ENCODE peak calls at places on chromosomes 4 and X, in seven cellular contexts. One of them, this sample, is unnamed.

GRCh38 chrX:149799095-149799721 is 17.5 kb downstream of the MAGEA9 start:
- DNase-seq in astrocyte of the spinal cord: no peak
- DNase-seq in DMS 273 treated with DMSO at 0.1 percent for 48 hours: no peak
- DNase-seq in mesenteric fat pad: no peak
- DNase-seq in DMS79: no peak
- DNase-seq in T1000: no peak
- DNase-seq in GM23248: no peak
- DNase-seq in this sample: no peak

GRCh38 chrX:105945266-105945665 is 93.3 kb downstream of the SERPINA7 start:
- DNase-seq in astrocyte of the spinal cord: no peak
- DNase-seq in DMS 273 treated with DMSO at 0.1 percent for 48 hours: no peak
- DNase-seq in GM23248: no peak
- DNase-seq in T1000: no peak
- DNase-seq in mesenteric fat pad: no peak
- DNase-seq in DMS79: no peak
- DNase-seq in this sample: no peak

GRCh38 chr4:75880278-75880677 is 22.0 kb downstream of the PPEF2 start:
- DNase-seq in DMS 273 treated with DMSO at 0.1 percent for 48 hours: no peak
- DNase-seq in GM23248: no peak
- DNase-seq in mesenteric fat pad: no peak
- DNase-seq in T1000: no peak
- DNase-seq in astrocyte of the spinal cord: no peak
- DNase-seq in DMS79: no peak
- DNase-seq in this sample: no peak

GRCh38 chrX:69211701-69212100 is 46.4 kb upstream of the PJA1 start:
- DNase-seq in DMS 273 treated with DMSO at 0.1 percent for 48 hours: no peak
- DNase-seq in DMS79: no peak
- DNase-seq in astrocyte of the spinal cord: no peak
- DNase-seq in T1000: no peak
- DNase-seq in mesenteric fat pad: no peak
- DNase-seq in GM23248: no peak
- DNase-seq in this sample: no peak

GRCh38 chr4:169410839-169411770 is 140.3 kb upstream of the SH3RF1 start:
- DNase-seq in T1000: no peak
- DNase-seq in astrocyte of the spinal cord: peak; percentile 79
- DNase-seq in GM23248: peak; percentile 3
- DNase-seq in mesenteric fat pad: no peak
- DNase-seq in DMS79: no peak
- DNase-seq in DMS 273 treated with DMSO at 0.1 percent for 48 hours: peak; percentile 2
- DNase-seq in this sample: no peak

GRCh38 chr4:3335385-3335784 is 42.6 kb downstream of the RGS12 start:
- DNase-seq in DMS79: no peak
- DNase-seq in mesenteric fat pad: no peak
- DNase-seq in astrocyte of the spinal cord: no peak
- DNase-seq in DMS 273 treated with DMSO at 0.1 percent for 48 hours: no peak
- DNase-seq in GM23248: no peak
- DNase-seq in T1000: no peak
- DNase-seq in this sample: peak; percentile 70

GRCh38 chr4:88908003-88908402 is 149.0 kb downstream of the FAM13A start:
- DNase-seq in DMS79: no peak
- DNase-seq in DMS 273 treated with DMSO at 0.1 percent for 48 hours: no peak
- DNase-seq in GM23248: peak; percentile 30
- DNase-seq in T1000: no peak
- DNase-seq in astrocyte of the spinal cord: peak; percentile 7
- DNase-seq in mesenteric fat pad: no peak
- DNase-seq in this sample: no peak

GRCh38 chrX:39453847-39454645 is 643.7 kb downstream of the BCOR start:
- DNase-seq in DMS 273 treated with DMSO at 0.1 percent for 48 hours: peak; percentile 86
- DNase-seq in T1000: no peak
- DNase-seq in mesenteric fat pad: no peak
- DNase-seq in DMS79: no peak
- DNase-seq in GM23248: no peak
- DNase-seq in astrocyte of the spinal cord: no peak
- DNase-seq in this sample: no peak

GRCh38 chrX:71545364-71545763 is 12.5 kb downstream of the OGT start:
- DNase-seq in T1000: no peak
- DNase-seq in astrocyte of the spinal cord: no peak
- DNase-seq in DMS 273 treated with DMSO at 0.1 percent for 48 hours: no peak
- DNase-seq in DMS79: no peak
- DNase-seq in mesenteric fat pad: no peak
- DNase-seq in GM23248: no peak
- DNase-seq in this sample: no peak

GRCh38 chr4:88109123-88109864 is 49.1 kb downstream of the ABCG2 start:
- DNase-seq in GM23248: no peak
- DNase-seq in DMS79: no peak
- DNase-seq in astrocyte of the spinal cord: no peak
- DNase-seq in T1000: no peak
- DNase-seq in mesenteric fat pad: no peak
- DNase-seq in DMS 273 treated with DMSO at 0.1 percent for 48 hours: no peak
- DNase-seq in this sample: no peak

GRCh38 chrX:134528936-134529335 is 69.0 kb downstream of the HPRT1 start:
- DNase-seq in astrocyte of the spinal cord: peak; percentile 13
- DNase-seq in DMS79: no peak
- DNase-seq in T1000: no peak
- DNase-seq in mesenteric fat pad: no peak
- DNase-seq in DMS 273 treated with DMSO at 0.1 percent for 48 hours: no peak
- DNase-seq in GM23248: no peak
- DNase-seq in this sample: no peak

GRCh38 chrX:97401154-97401553 is 517.4 kb downstream of the RPA4 start:
- DNase-seq in DMS79: no peak
- DNase-seq in mesenteric fat pad: no peak
- DNase-seq in DMS 273 treated with DMSO at 0.1 percent for 48 hours: no peak
- DNase-seq in astrocyte of the spinal cord: no peak
- DNase-seq in GM23248: no peak
- DNase-seq in T1000: no peak
- DNase-seq in this sample: no peak

GRCh38 chr4:86935833-86936721 is 1.3 kb downstream of the AFF1 start:
- DNase-seq in mesenteric fat pad: no peak
- DNase-seq in GM23248: peak; percentile 80
- DNase-seq in DMS79: no peak
- DNase-seq in T1000: no peak
- DNase-seq in DMS 273 treated with DMSO at 0.1 percent for 48 hours: no peak
- DNase-seq in astrocyte of the spinal cord: peak; percentile 73
- DNase-seq in this sample: no peak

GRCh38 chrX:129360175-129360574 is 163.1 kb downstream of the SMARCA1 start:
- DNase-seq in DMS79: no peak
- DNase-seq in T1000: peak; percentile 8
- DNase-seq in astrocyte of the spinal cord: peak; percentile 48
- DNase-seq in mesenteric fat pad: no peak
- DNase-seq in DMS 273 treated with DMSO at 0.1 percent for 48 hours: peak; percentile 14
- DNase-seq in GM23248: peak; percentile 36
- DNase-seq in this sample: no peak

GRCh38 chr4:167025651-167026050 is 208.6 kb downstream of the SPOCK3 start:
- DNase-seq in astrocyte of the spinal cord: no peak
- DNase-seq in GM23248: no peak
- DNase-seq in DMS79: no peak
- DNase-seq in DMS 273 treated with DMSO at 0.1 percent for 48 hours: no peak
- DNase-seq in T1000: no peak
- DNase-seq in mesenteric fat pad: no peak
- DNase-seq in this sample: no peak